ENCODE peak calls at places on chromosomes 12 and 14, in four cellular contexts. Q, M, L and X are unnamed samples.
A peak's percentile ranks its signal among the peaks of the same experiment; 100 is the strongest.

GRCh38 chr12:97300921-97301320 is 161.7 kb upstream of the RMST start:
- DNase-seq in Q (no peak), M (no peak), L (no peak), X (no peak)

GRCh38 chr14:72256055-72256454 is 323.8 kb downstream of the RGS6 start:
- DNase-seq in Q (no peak), M (no peak), L (no peak), X (no peak)

GRCh38 chr12:116366824-116367223 is 89.3 kb upstream of the MED13L start:
- DNase-seq in Q (no peak), M (no peak), L (no peak), X (no peak)

GRCh38 chr14:81427348-81428058 is 27.4 kb upstream of the STON2 start:
- DNase-seq in Q (no peak), M (peak; percentile 63), L (no peak), X (no peak)

GRCh38 chr12:2812290-2813213 is at the start of gene ITFG2:
- DNase-seq in Q (peak; percentile 94), M (peak; percentile 100), L (peak; percentile 92), X (peak; percentile 90)

GRCh38 chr12:69688496-69689427 is 10.3 kb downstream of the BEST3 start:
- DNase-seq in Q (peak; percentile 11), M (no peak), L (peak; percentile 51), X (peak; percentile 3)

GRCh38 chr14:43135877-43136411 is 1371.1 kb downstream of the FSCB start:
- DNase-seq in Q (no peak), M (no peak), L (no peak), X (no peak)

GRCh38 chr14:101361044-101361443 is 200.3 kb upstream of the DIO3 start:
- DNase-seq in Q (no peak), M (no peak), L (no peak), X (no peak)

GRCh38 chr14:35218963-35219362 is 73.2 kb upstream of the PSMA6 start:
- DNase-seq in Q (no peak), M (no peak), L (no peak), X (no peak)